ENCODE peak calls at places on chromosomes 2 and 18, in five cellular contexts. C is pons; T is tibial nerve; O is activated CD4-positive, alpha-beta T cell treated with anti-CD3 and anti-CD28 coated beads, Interleukin-2, amount 50 U/mL, for 1 hour; Q is NCI-H1105. I is an unnamed sample.

GRCh38 chr2:58308435-58308834 is 67.3 kb upstream of the FANCL start:
- DNase-seq in C (no peak), T (no peak), O (no peak), Q (no peak), I (no peak)

GRCh38 chr2:164782323-164782722 is 59.3 kb downstream of the COBLL1 start:
- DNase-seq in C (no peak), T (no peak), O (no peak), Q (no peak), I (peak)

GRCh38 chr2:10103179-10103578 is 19.4 kb upstream of the RRM2 start:
- DNase-seq in C (no peak), T (no peak), O (no peak), Q (no peak), I (no peak)

GRCh38 chr18:76385681-76385975 is 109.4 kb downstream of the ZNF516 start:
- DNase-seq in C (no peak), T (no peak), O (no peak), Q (no peak), I (peak)

GRCh38 chr2:135913726-135914365 is 37.6 kb upstream of the MCM6 start:
- DNase-seq in C (peak), T (no peak), O (peak), Q (no peak), I (no peak)

GRCh38 chr2:23386422-23387220 is 1.6 kb downstream of the KLHL29 start:
- DNase-seq in C (no peak), T (no peak), O (peak), Q (peak), I (no peak)

GRCh38 chr18:43592268-43592667 is 315.0 kb upstream of the SYT4 start:
- DNase-seq in C (no peak), T (no peak), O (no peak), Q (no peak), I (no peak)

GRCh38 chr2:44680983-44681481 is 260.5 kb upstream of the SIX3 start:
- DNase-seq in C (peak), T (no peak), O (no peak), Q (peak), I (no peak)

GRCh38 chr18:39453882-39454281 is 1888.3 kb upstream of the CELF4 start:
- DNase-seq in C (peak), T (no peak), O (no peak), Q (no peak), I (no peak)

GRCh38 chr2:28004086-28004485 is 113.6 kb downstream of the BABAM2 start:
- DNase-seq in C (no peak), T (no peak), O (no peak), Q (no peak), I (no peak)

GRCh38 chr2:160039166-160039903 is 23.1 kb downstream of the PLA2R1 start:
- DNase-seq in C (no peak), T (no peak), O (no peak), Q (peak), I (no peak)

GRCh38 chr2:136527560-136527959 is 237.8 kb upstream of the THSD7B start:
- DNase-seq in C (no peak), T (no peak), O (no peak), Q (no peak), I (no peak)

GRCh38 chr2:3162442-3163077 is 215.1 kb downstream of the EIPR1 start:
- DNase-seq in C (no peak), T (no peak), O (no peak), Q (no peak), I (no peak)

GRCh38 chr2:62465741-62466500 is 40.1 kb downstream of the TMEM17 start:
- DNase-seq in C (no peak), T (no peak), O (no peak), Q (no peak), I (peak)

GRCh38 chr2:216535454-216535995 is 36.9 kb downstream of the RPL37A start:
- DNase-seq in C (no peak), T (peak), O (no peak), Q (no peak), I (peak)

GRCh38 chr2:16106619-16107018 is 166.3 kb downstream of the MYCN start:
- DNase-seq in C (no peak), T (no peak), O (no peak), Q (no peak), I (no peak)

GRCh38 chr2:176637497-176638166 is 368.4 kb downstream of the MTX2 start:
- DNase-seq in C (no peak), T (no peak), O (no peak), Q (no peak), I (no peak)

GRCh38 chr2:237864940-237865622 is 5.7 kb downstream of the RAMP1 start:
- DNase-seq in C (no peak), T (no peak), O (no peak), Q (no peak), I (no peak)

GRCh38 chr2:28545590-28546195 is 49.8 kb downstream of the PLB1 start:
- DNase-seq in C (no peak), T (no peak), O (peak), Q (no peak), I (no peak)

GRCh38 chr2:240611601-240612210 is 13.6 kb upstream of the GPR35 start:
- DNase-seq in C (peak), T (peak), O (no peak), Q (no peak), I (peak)

GRCh38 chr2:221075203-221075602 is 496.9 kb downstream of the EPHA4 start:
- DNase-seq in C (no peak), T (no peak), O (no peak), Q (no peak), I (no peak)

GRCh38 chr2:219079417-219079816 is 18.7 kb upstream of the IHH start:
- DNase-seq in C (no peak), T (no peak), O (no peak), Q (no peak), I (no peak)

GRCh38 chr2:202023198-202023903 is 10.3 kb upstream of the FZD7 start:
- DNase-seq in C (no peak), T (no peak), O (no peak), Q (peak), I (no peak)

I was measured in ascending aorta.